ENCODE peak calls at places on chromosomes 4 and X, in nine cellular contexts. M is right atrium auricular region, I is adrenal gland, P is H1, S is breast epithelium, T is HFF-Myc, H is fibroblast of lung, V is fibroblast of the aortic adventitia, B is suprapubic skin. E is an unnamed sample.

GRCh38 chr4:119525771-119526712 is 102.6 kb downstream of the PDE5A start:
- DNase-seq in T (no peak), V (peak; percentile 52), B (no peak), M (no peak), P (no peak), I (no peak), H (peak; percentile 31), S (no peak), E (peak; percentile 25)

GRCh38 chrX:40170830-40171512 is 73.2 kb upstream of the BCOR start:
- DNase-seq in S (no peak), T (no peak), B (no peak), H (no peak), M (no peak), I (no peak), P (no peak), V (no peak), E (no peak)

GRCh38 chr4:187491959-187492358 is 503.6 kb upstream of the ZFP42 start:
- DNase-seq in V (no peak), P (no peak), I (no peak), H (peak; percentile 66), B (no peak), M (no peak), S (no peak), T (peak; percentile 63), E (no peak)

GRCh38 chrX:8955521-8955920 is 78.4 kb downstream of the FAM9B start:
- DNase-seq in B (no peak), H (peak; percentile 30), I (no peak), M (no peak), V (no peak), S (no peak), T (no peak), P (no peak), E (peak; percentile 37)

GRCh38 chr4:65195666-65196065 is 474.6 kb downstream of the EPHA5 start:
- DNase-seq in T (no peak), B (no peak), H (no peak), I (no peak), S (no peak), M (no peak), P (no peak), V (no peak), E (no peak)

GRCh38 chrX:119187298-119187697 is 48.8 kb upstream of the PGRMC1 start:
- DNase-seq in M (no peak), I (no peak), T (no peak), V (no peak), S (no peak), P (no peak), H (no peak), B (no peak), E (no peak)

GRCh38 chrX:40864972-40865371 is 129.6 kb upstream of the MED14 start:
- DNase-seq in T (no peak), P (no peak), H (peak; percentile 40), M (no peak), S (no peak), V (peak; percentile 77), B (no peak), I (no peak), E (peak; percentile 82)

GRCh38 chr4:48025005-48025404 is 8.4 kb downstream of the NIPAL1 start:
- DNase-seq in H (peak; percentile 5), M (no peak), V (peak; percentile 58), P (no peak), B (no peak), I (no peak), T (no peak), S (no peak), E (no peak)

GRCh38 chrX:129634541-129634940 is 20.2 kb downstream of the APLN start:
- DNase-seq in S (no peak), I (no peak), H (no peak), V (no peak), T (no peak), B (no peak), P (no peak), M (no peak), E (no peak)

GRCh38 chr4:54998991-54999390 is 126.4 kb downstream of the KDR start:
- DNase-seq in H (peak; percentile 64), P (no peak), T (no peak), B (no peak), V (peak; percentile 91), I (no peak), S (no peak), M (no peak), E (peak; percentile 35)

GRCh38 chr4:63302078-63302477 is 1107.2 kb downstream of the TECRL start:
- DNase-seq in T (no peak), S (no peak), P (no peak), V (no peak), I (no peak), H (no peak), B (no peak), M (no peak), E (no peak)

DNA sequence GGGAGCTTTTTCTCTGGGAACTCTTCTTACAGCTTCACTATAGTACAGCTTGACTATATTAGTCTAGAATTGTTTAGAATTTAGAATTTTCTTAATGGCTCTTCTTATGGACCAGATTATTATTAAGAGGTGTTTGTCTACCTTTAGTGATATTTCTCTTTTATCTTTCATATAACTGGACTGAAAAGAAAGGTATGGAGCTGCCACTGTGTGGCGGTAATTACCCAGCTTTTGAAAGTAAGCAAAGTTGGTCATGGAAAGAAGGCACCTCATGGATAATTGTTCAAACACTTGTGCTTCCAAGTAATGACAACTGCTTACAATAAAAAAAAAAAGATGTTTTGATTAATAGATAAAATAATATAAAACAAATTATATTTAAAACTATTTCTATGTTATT is 1112.5 kb downstream of the TECRL start:
- DNase-seq in V (no peak), H (no peak), T (no peak), I (no peak), M (no peak), B (no peak), S (no peak), P (no peak), E (no peak)
- TF ChIP-seq CTCF in V (no peak), H (no peak), T (no peak), I (peak; percentile 5), M (no peak), B (no peak), S (no peak), P (no peak), E (no peak)

GRCh38 chr4:94548571-94548970 is 96.8 kb downstream of the PDLIM5 start:
- DNase-seq in P (no peak), S (no peak), V (peak; percentile 94), H (peak; percentile 54), B (no peak), I (no peak), M (no peak), T (no peak), E (peak; percentile 74)
- H3K4me3 ChIP-seq in P (no peak overlapping the region), S (no peak overlapping the region), V (no peak overlapping the region), H (no peak overlapping the region), B (no peak overlapping the region), I (no peak overlapping the region), M (no peak overlapping the region), T (no peak overlapping the region), E (no peak overlapping the region)

GRCh38 chrX:15854712-15855561 is at the start of gene AP1S2:
- DNase-seq in M (peak; percentile 92), S (peak; percentile 86), P (peak; percentile 75), H (peak; percentile 87), I (peak; percentile 97), B (peak; percentile 96), V (peak; percentile 88), T (peak; percentile 55), E (peak; percentile 91)
- TF ChIP-seq CTCF in M (no peak), S (no peak), P (no peak), H (no peak), I (no peak), B (no peak), V (no peak), T (no peak), E (no peak)

DNA sequence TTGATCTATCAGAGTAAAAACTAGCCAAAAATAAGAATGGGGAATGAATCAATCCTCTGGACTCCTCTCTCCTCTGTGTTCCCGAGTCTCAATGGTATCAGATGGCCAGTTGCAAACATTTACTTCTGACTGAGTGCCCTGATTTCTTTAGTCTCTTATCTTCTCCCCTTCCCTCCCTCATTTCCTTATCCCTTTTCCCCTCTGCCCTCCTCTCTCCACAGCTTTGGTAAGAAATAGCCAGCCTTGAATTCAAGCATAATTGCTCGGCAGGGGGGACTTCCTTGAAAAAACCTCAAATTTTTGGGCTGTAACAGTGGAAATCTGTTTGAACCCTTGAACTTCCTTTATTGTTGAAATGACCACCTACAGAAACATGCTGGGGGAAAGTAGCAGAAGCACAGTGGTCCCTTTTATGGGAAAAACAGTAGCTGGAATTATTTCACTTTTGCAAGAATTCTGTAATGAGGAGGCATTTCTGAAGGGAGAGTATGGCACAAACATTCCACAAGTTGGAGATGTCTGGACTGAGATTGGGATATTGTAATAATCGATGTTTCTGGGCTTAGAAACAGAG is 40.3 kb downstream of the NHS start:
- DNase-seq in P (no peak), H (no peak), S (no peak), V (peak; percentile 15), T (no peak), I (no peak), M (no peak), B (no peak), E (peak; percentile 44)
- H3K4me3 ChIP-seq in P (no peak overlapping the region), H (no peak overlapping the region), S (no peak overlapping the region), V (no peak overlapping the region), T (no peak overlapping the region), I (no peak overlapping the region), M (no peak overlapping the region), B (no peak overlapping the region), E (no peak overlapping the region)

GRCh38 chr4:179867300-179867878 is 2375.8 kb upstream of the TENM3 start:
- DNase-seq in S (no peak), P (peak; percentile 79), I (peak; percentile 83), V (no peak), B (no peak), H (peak; percentile 70), T (no peak), M (no peak), E (no peak)
- TF ChIP-seq CTCF in S (no peak), P (peak; percentile 96), I (peak; percentile 85), V (no peak), B (peak; percentile 38), H (no peak), T (peak; percentile 32), M (no peak), E (no peak)

DNA sequence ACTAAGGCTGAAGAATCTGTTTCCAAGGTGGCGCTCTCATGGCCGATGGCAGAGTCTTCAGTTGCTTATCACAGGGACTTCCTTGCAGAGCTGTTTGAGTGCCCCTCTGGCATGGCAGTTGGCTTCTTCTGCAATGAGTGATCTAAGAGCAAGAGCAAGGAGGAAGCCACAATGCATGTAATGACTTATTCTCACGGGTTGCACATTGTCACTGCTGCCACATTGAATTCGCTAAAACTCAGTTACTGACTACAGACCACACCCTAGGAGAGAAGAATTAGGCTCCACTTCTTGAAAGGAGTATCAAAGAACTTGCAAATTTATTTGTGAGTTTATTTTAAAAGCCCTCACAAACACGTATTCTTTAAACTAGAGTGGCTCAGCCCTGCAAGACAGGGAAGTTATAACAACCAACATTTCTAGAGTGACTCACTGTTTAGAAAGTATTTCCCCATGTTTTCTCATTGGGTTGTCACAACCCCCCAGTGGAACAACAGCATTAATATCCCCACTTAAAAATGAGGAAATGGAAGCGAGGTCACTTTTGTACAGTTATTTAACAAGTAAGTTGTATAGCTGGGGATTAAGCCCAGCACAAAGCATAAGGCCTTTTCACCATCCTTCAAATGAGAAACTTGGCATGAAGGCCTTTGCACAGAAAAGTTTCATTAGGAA is 32.4 kb upstream of the RBPJ start:
- DNase-seq in B (no peak), S (no peak), P (no peak), H (peak; percentile 65), V (peak; percentile 41), M (no peak), I (peak; percentile 11), T (no peak), E (peak; percentile 66)
- H3K4me3 ChIP-seq in B (no peak overlapping the region), S (no peak overlapping the region), P (no peak overlapping the region), H (no peak overlapping the region), V (no peak overlapping the region), M (no peak overlapping the region), I (no peak overlapping the region), T (no peak overlapping the region), E (no peak overlapping the region)

GRCh38 chr4:1258457-1258856 is 9.5 kb upstream of the CTBP1 start:
- DNase-seq in M (no peak), B (no peak), T (no peak), S (no peak), H (no peak), V (no peak), P (no peak), I (no peak), E (no peak)
- TF ChIP-seq CTCF in M (no peak), B (no peak), T (no peak), S (no peak), H (no peak), V (peak; percentile 17), P (no peak), I (no peak), E (peak; percentile 18)